ENCODE peak calls at places on chromosomes 12 and 14, in four cellular contexts. G, L, I and H are unnamed samples.

GRCh38 chr14:74634481-74634880 is 22.4 kb upstream of the LTBP2 start:
- DNase-seq in G (no peak), L (no peak), I (no peak), H (peak; percentile 37)

GRCh38 chr12:131900397-131900796 is 6.0 kb downstream of the ULK1 start:
- DNase-seq in G (no peak), L (no peak), I (no peak), H (no peak)

GRCh38 chr14:21042918-21043317 is 756 bp downstream of the RNASE7 start:
- DNase-seq in G (no peak), L (no peak), I (no peak), H (no peak)

GRCh38 chr12:41476499-41476898 is 288.4 kb downstream of the PDZRN4 start:
- DNase-seq in G (no peak), L (no peak), I (no peak), H (no peak)

GRCh38 chr14:65336191-65336591 is 76.3 kb upstream of the FUT8 start:
- DNase-seq in G (no peak), L (no peak), I (peak; percentile 38), H (peak; percentile 78)

GRCh38 chr12:109868182-109869051 is 11.9 kb downstream of the GLTP start:
- DNase-seq in G (no peak), L (no peak), I (no peak), H (no peak)

GRCh38 chr12:109760031-109760929 is 46.7 kb downstream of the FAM222A start:
- DNase-seq in G (peak; percentile 19), L (no peak), I (no peak), H (no peak)

GRCh38 chr12:12563529-12563928 is 866 bp upstream of the DUSP16 start:
- DNase-seq in G (no peak), L (no peak), I (no peak), H (peak; percentile 31)

GRCh38 chr14:68548194-68549056 is 244.4 kb downstream of the ZFP36L1 start:
- DNase-seq in G (peak; percentile 93), L (peak; percentile 44), I (peak; percentile 98), H (peak; percentile 97)

GRCh38 chr12:113847856-113848255 is 118.3 kb downstream of the RBM19 start:
- DNase-seq in G (no peak), L (no peak), I (no peak), H (no peak)

GRCh38 chr12:101697930-101698781 is 716 bp downstream of the CHPT1 start:
- DNase-seq in G (peak; percentile 53), L (peak; percentile 39), I (no peak), H (peak; percentile 67)

GRCh38 chr12:68633614-68634558 is 23.2 kb downstream of the RAP1B start:
- DNase-seq in G (no peak), L (no peak), I (no peak), H (no peak)

GRCh38 chr14:77032483-77032853 is 4.0 kb upstream of the IRF2BPL start:
- DNase-seq in G (no peak), L (no peak), I (no peak), H (no peak)

GRCh38 chr12:19755141-19755540 is 315.8 kb downstream of the AEBP2 start:
- DNase-seq in G (no peak), L (no peak), I (no peak), H (peak; percentile 57)

GRCh38 chr12:8823565-8824300 is 1.3 kb downstream of the A2ML1 start:
- DNase-seq in G (no peak), L (peak; percentile 28), I (no peak), H (peak; percentile 57)

GRCh38 chr12:3119745-3120660 is 42.8 kb downstream of the TSPAN9 start:
- DNase-seq in G (peak; percentile 68), L (no peak), I (no peak), H (peak; percentile 69)

GRCh38 chr12:43805857-43806736 is at the start of gene TWF1:
- DNase-seq in G (peak; percentile 83), L (peak; percentile 80), I (peak; percentile 73), H (peak; percentile 93)

GRCh38 chr12:10140001-10140400 is 10.0 kb upstream of the CLEC7A start:
- DNase-seq in G (no peak), L (peak; percentile 22), I (peak; percentile 28), H (peak; percentile 54)

GRCh38 chr12:53299101-53299453 is 418 bp upstream of the MYG1 start:
- DNase-seq in G (no peak), L (no peak), I (peak; percentile 76), H (peak; percentile 78)

GRCh38 chr12:66467932-66468331 is 165.6 kb downstream of the HELB start:
- DNase-seq in G (no peak), L (no peak), I (no peak), H (no peak)

GRCh38 chr12:10717410-10717809 is 5.7 kb downstream of the YBX3 start:
- DNase-seq in G (no peak), L (no peak), I (no peak), H (peak; percentile 24)

GRCh38 chr14:61700104-61700886 is 5.0 kb downstream of the HIF1A start:
- DNase-seq in G (no peak), L (no peak), I (no peak), H (peak; percentile 42)

GRCh38 chr14:102182901-102183619 is 43.4 kb downstream of the WDR20 start:
- DNase-seq in G (no peak), L (no peak), I (peak; percentile 16), H (no peak)

GRCh38 chr12:13530966-13531365 is 334.4 kb downstream of the EMP1 start:
- DNase-seq in G (no peak), L (no peak), I (no peak), H (no peak)